ENCODE peak calls at places on chromosomes 13 and 19, in seven cellular contexts. H, B, J, I, W, C and O are unnamed samples.

GRCh38 chr13:87975035-87975434 is 303.9 kb downstream of the SLITRK5 start:
- DNase-seq in I (no peak), H (no peak), B (no peak), W (no peak), C (no peak), J (no peak), O (no peak)

GRCh38 chr13:50128406-50129048 is 113.3 kb downstream of the KCNRG start:
- DNase-seq in I (no peak), B (peak), C (no peak), H (no peak), W (no peak), J (peak), O (no peak)

GRCh38 chr13:19737844-19738557 is 44.7 kb downstream of the PSPC1 start:
- DNase-seq in C (no peak), W (no peak), H (no peak), B (no peak), I (no peak), J (no peak), O (no peak)

GRCh38 chr13:96141032-96141431 is 51.1 kb downstream of the HS6ST3 start:
- DNase-seq in W (no peak), H (no peak), I (no peak), J (no peak), B (no peak), C (no peak), O (no peak)

GRCh38 chr19:1239420-1239795 is 1.6 kb upstream of the CBARP start:
- DNase-seq in J (no peak), I (no peak), H (no peak), W (no peak), B (no peak), C (no peak), O (no peak)

GRCh38 chr19:46299004-46299509 is 2.2 kb downstream of the HIF3A start:
- DNase-seq in W (peak), H (peak), J (no peak), I (no peak), B (no peak), C (peak), O (peak)

GRCh38 chr13:62544928-62545327 is 1129.3 kb upstream of the PCDH20 start:
- DNase-seq in B (no peak), C (no peak), W (no peak), I (no peak), J (no peak), H (no peak), O (no peak)

GRCh38 chr19:13094771-13095392 is 7.8 kb downstream of the LYL1 start:
- DNase-seq in C (no peak), J (peak), W (peak), B (no peak), I (no peak), H (no peak), O (no peak)

GRCh38 chr13:49308104-49308875 is 60.6 kb downstream of the CDADC1 start:
- DNase-seq in H (peak), I (no peak), W (peak), B (no peak), J (no peak), C (peak), O (no peak)

GRCh38 chr19:41376241-41376997 is at the start of gene TMEM91:
- DNase-seq in J (peak), C (no peak), W (peak), B (peak), H (peak), I (no peak), O (no peak)